ENCODE peak calls at places on chromosomes 3 and 15, in nine cellular contexts. F is A549, O is ovary, U is right lobe of liver, S is Peyer's patch, G is uterus, J is prostate gland, Y is H1, W is gastrocnemius medialis. V is an unnamed sample.

GRCh38 chr3:15502616-15503015 is 18.9 kb downstream of the COLQ start:
- DNase-seq in F (no peak), O (no peak), U (no peak), S (no peak), G (no peak), J (no peak), Y (no peak), W (no peak), V (no peak)

GRCh38 chr15:71329041-71329440 is 213.8 kb downstream of the THSD4 start:
- DNase-seq in F (no peak), O (peak; percentile 27), U (no peak), S (no peak), G (peak; percentile 83), J (no peak), Y (no peak), W (no peak), V (no peak)

GRCh38 chr15:36785396-36785795 is 206.0 kb downstream of the CDIN1 start:
- DNase-seq in F (no peak), O (no peak), U (no peak), S (no peak), G (no peak), J (no peak), Y (no peak), W (no peak), V (no peak)

GRCh38 chr3:49701388-49702077 is 12.2 kb downstream of the RNF123 start:
- DNase-seq in F (no peak), O (no peak), U (no peak), S (no peak), G (no peak), J (no peak), Y (no peak), W (no peak), V (no peak)

GRCh38 chr15:68218847-68219798 is 10.4 kb downstream of the CLN6 start:
- DNase-seq in F (no peak), O (peak; percentile 3), U (no peak), S (peak; percentile 18), G (no peak), J (no peak), Y (no peak), W (no peak), V (no peak)

GRCh38 chr15:25670025-25670554 is 193.0 kb downstream of the ATP10A start:
- DNase-seq in F (no peak), O (peak; percentile 29), U (no peak), S (no peak), G (peak; percentile 85), J (peak; percentile 17), Y (peak; percentile 61), W (peak; percentile 81), V (no peak)

GRCh38 chr3:184496933-184497332 is 64.7 kb upstream of the EPHB3 start:
- DNase-seq in F (no peak), O (no peak), U (no peak), S (no peak), G (no peak), J (no peak), Y (no peak), W (no peak), V (no peak)

GRCh38 chr3:188236241-188236640 is 82.3 kb downstream of the LPP start:
- DNase-seq in F (no peak), O (no peak), U (no peak), S (no peak), G (no peak), J (no peak), Y (no peak), W (no peak), V (peak; percentile 29)

GRCh38 chr3:70822777-70823176 is 510.3 kb upstream of the MDFIC2 start:
- DNase-seq in F (no peak), O (no peak), U (no peak), S (no peak), G (no peak), J (no peak), Y (no peak), W (no peak), V (no peak)

GRCh38 chr3:4376499-4376898 is 73.3 kb downstream of the SETMAR start:
- DNase-seq in F (no peak), O (no peak), U (no peak), S (no peak), G (no peak), J (no peak), Y (no peak), W (no peak), V (peak; percentile 55)

GRCh38 chr3:128322030-128323022 is 144.4 kb downstream of the DNAJB8 start:
- DNase-seq in F (peak; percentile 13), O (no peak), U (peak; percentile 59), S (peak; percentile 57), G (peak; percentile 42), J (no peak), Y (peak; percentile 17), W (peak; percentile 22), V (no peak)

GRCh38 chr3:71152039-71152891 is 431.3 kb downstream of the FOXP1 start:
- DNase-seq in F (no peak), O (no peak), U (no peak), S (no peak), G (no peak), J (no peak), Y (no peak), W (no peak), V (no peak)

GRCh38 chr3:18372786-18373405 is 52.2 kb downstream of the SATB1 start:
- DNase-seq in F (no peak), O (no peak), U (no peak), S (no peak), G (no peak), J (no peak), Y (no peak), W (no peak), V (no peak)

GRCh38 chr3:123610331-123610730 is 25.5 kb upstream of the HACD2 start:
- DNase-seq in F (no peak), O (no peak), U (no peak), S (no peak), G (no peak), J (no peak), Y (no peak), W (no peak), V (no peak)

GRCh38 chr15:42707068-42707467 is 29.9 kb downstream of the CDAN1 start:
- DNase-seq in F (peak; percentile 13), O (no peak), U (no peak), S (no peak), G (no peak), J (peak; percentile 73), Y (no peak), W (no peak), V (no peak)

GRCh38 chr3:69357196-69357595 is 28.7 kb downstream of the FRMD4B start:
- DNase-seq in F (no peak), O (no peak), U (no peak), S (no peak), G (no peak), J (no peak), Y (no peak), W (no peak), V (no peak)

GRCh38 chr3:42804831-42805821 is 836 bp upstream of the HIGD1A start:
- DNase-seq in F (no peak), O (no peak), U (peak; percentile 92), S (peak; percentile 60), G (peak; percentile 21), J (no peak), Y (no peak), W (no peak), V (no peak)
- H3K4me1 ChIP-seq in F (peaks cover 12% of the 10 kb centered on the region), O (no peaks in the 10 kb centered on the region), U (peaks cover 37% of the 10 kb centered on the region), S (peaks cover 5% of the 10 kb centered on the region), G (peaks cover 13% of the 10 kb centered on the region), J (no peaks in the 10 kb centered on the region), Y (no peaks in the 10 kb centered on the region), W (peaks cover 36% of the 10 kb centered on the region), V (peaks cover 37% of the 10 kb centered on the region)

GRCh38 chr3:181712190-181712504 is 422 bp downstream of the SOX2 start:
- DNase-seq in F (no peak), O (no peak), U (no peak), S (no peak), G (no peak), J (no peak), Y (no peak), W (no peak), V (peak; percentile 17)
- H3K27ac ChIP-seq in F (peak overlapping the region; percentile 78), O (no peak overlapping the region), U (no peak overlapping the region), S (no peak overlapping the region), G (no peak overlapping the region), J (peak overlapping the region; percentile 76), Y (peak overlapping the region; percentile 67), W (no peak overlapping the region), V (peak overlapping the region; percentile 47)

GRCh38 chr3:170356596-170357175 is 829 bp upstream of the SKIL start:
- DNase-seq in F (peak; percentile 62), O (peak; percentile 87), U (peak; percentile 92), S (peak; percentile 89), G (peak; percentile 89), J (peak; percentile 83), Y (peak; percentile 69), W (peak; percentile 41), V (peak; percentile 95)
- TF ChIP-seq POLR2A in F (peak; percentile 27), O (no peak), U (peak; percentile 24), S (no peak), G (peak; percentile 15), J (no peak), Y (no peak), W (peak; percentile 61), V (no peak)

GRCh38 chr3:129595544-129596193 is 10.8 kb downstream of the PLXND1 start:
- DNase-seq in F (no peak), O (no peak), U (no peak), S (no peak), G (no peak), J (no peak), Y (no peak), W (no peak), V (no peak)
- H3K4me1 ChIP-seq in F (peaks cover 61% of the 10 kb centered on the region), O (peaks cover 53% of the 10 kb centered on the region), U (peaks cover 29% of the 10 kb centered on the region), S (peaks cover 13% of the 10 kb centered on the region), G (peaks cover 22% of the 10 kb centered on the region), J (peaks cover 15% of the 10 kb centered on the region), Y (peaks cover 53% of the 10 kb centered on the region), W (peaks cover 83% of the 10 kb centered on the region), V (peaks cover 100% of the 10 kb centered on the region)